ENCODE peak calls at places on chromosome X, in nine cellular contexts. E, T, G, N, Q, V, S, P and J are unnamed samples.

GRCh38 chrX:9342581-9343051 is 122.2 kb upstream of the TBL1X start:
- DNase-seq in E (peak; percentile 37), T (peak; percentile 85), G (peak; percentile 93), N (peak; percentile 73), Q (peak; percentile 64), V (peak; percentile 87), S (peak; percentile 73), P (peak; percentile 69), J (peak; percentile 39)

GRCh38 chrX:84144281-84144680 is 43.7 kb downstream of the RPS6KA6 start:
- DNase-seq in E (no peak), T (no peak), G (no peak), N (no peak), Q (no peak), V (no peak), S (no peak), P (no peak), J (no peak)

GRCh38 chrX:6660567-6661252 is 125.8 kb upstream of the VCX3A start:
- DNase-seq in E (no peak), T (no peak), G (no peak), N (no peak), Q (no peak), V (no peak), S (no peak), P (no peak), J (no peak)

GRCh38 chrX:149871940-149872339 is 9.0 kb upstream of the MAGEA8 start:
- DNase-seq in E (peak; percentile 57), T (peak; percentile 11), G (no peak), N (peak; percentile 81), Q (no peak), V (peak; percentile 70), S (no peak), P (no peak), J (peak; percentile 73)

GRCh38 chrX:16311671-16312070 is 144.4 kb downstream of the MAGEB17 start:
- DNase-seq in E (no peak), T (no peak), G (no peak), N (no peak), Q (no peak), V (no peak), S (no peak), P (no peak), J (no peak)

GRCh38 chrX:22952011-22952410 is 47.7 kb upstream of the DDX53 start:
- DNase-seq in E (no peak), T (peak; percentile 63), G (no peak), N (no peak), Q (no peak), V (peak; percentile 23), S (no peak), P (no peak), J (no peak)

GRCh38 chrX:106894392-106894909 is 8.7 kb downstream of the RIPPLY1 start:
- DNase-seq in E (peak; percentile 26), T (peak; percentile 85), G (peak; percentile 58), N (peak; percentile 52), Q (peak; percentile 38), V (peak; percentile 82), S (peak; percentile 50), P (no peak), J (peak; percentile 40)

GRCh38 chrX:12972239-12972638 is 2.7 kb upstream of the TMSB4X start:
- DNase-seq in E (no peak), T (no peak), G (no peak), N (no peak), Q (no peak), V (no peak), S (no peak), P (no peak), J (no peak)

GRCh38 chrX:11381464-11381863 is 88.3 kb downstream of the AMELX start:
- DNase-seq in E (peak; percentile 0), T (peak; percentile 78), G (peak; percentile 50), N (no peak), Q (peak; percentile 32), V (peak; percentile 77), S (no peak), P (no peak), J (no peak)

GRCh38 chrX:38192007-38192625 is 28.6 kb downstream of the SRPX start:
- DNase-seq in E (no peak), T (peak; percentile 48), G (no peak), N (peak; percentile 41), Q (no peak), V (peak; percentile 44), S (peak; percentile 10), P (no peak), J (no peak)

GRCh38 chrX:45745479-45745878 is 544.8 kb upstream of the DIPK2B start:
- DNase-seq in E (no peak), T (peak; percentile 29), G (no peak), N (no peak), Q (no peak), V (peak; percentile 5), S (no peak), P (no peak), J (no peak)

GRCh38 chrX:129019412-129019811 is 503.9 kb downstream of the SMARCA1 start:
- DNase-seq in E (no peak), T (no peak), G (no peak), N (no peak), Q (no peak), V (no peak), S (no peak), P (no peak), J (no peak)

GRCh38 chrX:1401611-1402430 is 9.9 kb upstream of the SLC25A6 start:
- DNase-seq in E (no peak), T (no peak), G (peak; percentile 38), N (no peak), Q (no peak), V (no peak), S (no peak), P (no peak), J (no peak)

GRCh38 chrX:12672362-12673106 is 118.7 kb upstream of the PRPS2 start:
- DNase-seq in E (no peak), T (no peak), G (no peak), N (no peak), Q (no peak), V (no peak), S (no peak), P (no peak), J (no peak)

GRCh38 chrX:153662266-153662665 is 11.3 kb downstream of the PNCK start:
- DNase-seq in E (no peak), T (peak; percentile 39), G (no peak), N (peak; percentile 63), Q (no peak), V (no peak), S (no peak), P (no peak), J (peak; percentile 51)

GRCh38 chrX:70476166-70476933 is 31.7 kb downstream of the DLG3 start:
- DNase-seq in E (no peak), T (no peak), G (no peak), N (no peak), Q (no peak), V (no peak), S (no peak), P (no peak), J (no peak)

GRCh38 chrX:124931241-124931640 is 388.4 kb upstream of the TEX13C start:
- DNase-seq in E (no peak), T (no peak), G (no peak), N (no peak), Q (no peak), V (no peak), S (peak; percentile 52), P (no peak), J (no peak)

GRCh38 chrX:25003066-25003849 is 12.5 kb downstream of the ARX start:
- DNase-seq in E (no peak), T (no peak), G (no peak), N (no peak), Q (no peak), V (no peak), S (peak; percentile 12), P (no peak), J (no peak)

GRCh38 chrX:12434493-12434892 is 296.2 kb downstream of the FRMPD4 start:
- DNase-seq in E (no peak), T (no peak), G (no peak), N (no peak), Q (no peak), V (no peak), S (no peak), P (no peak), J (no peak)

GRCh38 chrX:110938977-110939732 is 143.5 kb upstream of the CHRDL1 start:
- DNase-seq in E (no peak), T (no peak), G (no peak), N (no peak), Q (no peak), V (no peak), S (no peak), P (no peak), J (no peak)

GRCh38 chrX:134444681-134445080 is 15.3 kb upstream of the HPRT1 start:
- DNase-seq in E (no peak), T (no peak), G (no peak), N (no peak), Q (no peak), V (no peak), S (no peak), P (no peak), J (no peak)

GRCh38 chrX:39065051-39065871 is 264.0 kb downstream of the MID1IP1 start:
- DNase-seq in E (no peak), T (no peak), G (no peak), N (no peak), Q (no peak), V (no peak), S (peak; percentile 34), P (no peak), J (no peak)

GRCh38 chrX:9704876-9705465 is 60.7 kb downstream of the GPR143 start:
- DNase-seq in E (no peak), T (no peak), G (no peak), N (no peak), Q (no peak), V (no peak), S (no peak), P (no peak), J (no peak)

GRCh38 chrX:86013792-86014191 is 33.6 kb downstream of the CHM start:
- DNase-seq in E (no peak), T (no peak), G (no peak), N (no peak), Q (no peak), V (no peak), S (no peak), P (no peak), J (no peak)

GRCh38 chrX:21581479-21581878 is 76.7 kb downstream of the KLHL34 start:
- DNase-seq in E (no peak), T (no peak), G (no peak), N (no peak), Q (no peak), V (no peak), S (no peak), P (no peak), J (no peak)

GRCh38 chrX:48003367-48003757 is 427 bp downstream of the ZNF182 start:
- DNase-seq in E (no peak), T (no peak), G (no peak), N (peak; percentile 45), Q (no peak), V (no peak), S (no peak), P (no peak), J (peak; percentile 7)

GRCh38 chrX:20742106-20742505 is 475.4 kb upstream of the RPS6KA3 start:
- DNase-seq in E (no peak), T (no peak), G (no peak), N (no peak), Q (no peak), V (peak; percentile 6), S (no peak), P (no peak), J (no peak)

GRCh38 chrX:861335-861890 is 230.8 kb downstream of the SHOX start:
- DNase-seq in E (no peak), T (peak; percentile 30), G (no peak), N (no peak), Q (no peak), V (no peak), S (no peak), P (no peak), J (no peak)